ENCODE peak calls at places on chromosomes 12 and 14, in six cellular contexts. A is A549, F is endothelial cell of umbilical vein, B is K562, Q is GM12878, E is HepG2. Y is an unnamed sample.

GRCh38 chr12:120115692-120116442 is 686 bp downstream of the RAB35 start:
- DNase-seq in Q (no peak), E (peak), A (peak), F (peak), B (peak), Y (peak)

GRCh38 chr12:23006413-23006812 is 381.4 kb downstream of the ETNK1 start:
- DNase-seq in B (no peak), A (no peak), Q (no peak), E (no peak), F (no peak), Y (no peak)

GRCh38 chr12:49225551-49226166 is 36.8 kb upstream of the TUBA1A start:
- DNase-seq in F (peak), E (no peak), A (no peak), B (peak), Q (no peak), Y (peak)

GRCh38 chr12:48998497-48999353 is 450 bp downstream of the DDN start:
- DNase-seq in F (no peak), B (peak), Q (no peak), A (no peak), E (no peak), Y (peak)

GRCh38 chr14:70731447-70732239 is 77.7 kb downstream of the MAP3K9 start:
- DNase-seq in B (no peak), A (no peak), Q (no peak), F (no peak), E (no peak), Y (no peak)

GRCh38 chr14:75562048-75562447 is 16.4 kb upstream of the FLVCR2 start:
- DNase-seq in Q (no peak), B (no peak), A (no peak), E (no peak), F (no peak), Y (no peak)

GRCh38 chr12:3777206-3777809 is 24.4 kb upstream of the CRACR2A start:
- DNase-seq in A (peak), B (peak), F (peak), Q (no peak), E (peak), Y (peak)

GRCh38 chr12:100572184-100572583 is 1.3 kb upstream of the GAS2L3 start:
- DNase-seq in F (no peak), Q (no peak), B (no peak), E (no peak), A (no peak), Y (no peak)

GRCh38 chr12:10102322-10102721 is 3.5 kb upstream of the CLEC1A start:
- DNase-seq in Q (no peak), A (no peak), B (no peak), E (no peak), F (no peak), Y (no peak)

GRCh38 chr12:121026274-121027045 is 10.2 kb upstream of the C12orf43 start:
- DNase-seq in B (peak), F (no peak), E (peak), Q (no peak), A (no peak), Y (peak)

GRCh38 chr12:107986183-107986582 is 142.9 kb upstream of the WSCD2 start:
- DNase-seq in E (no peak), A (no peak), F (no peak), B (no peak), Q (no peak), Y (no peak)

GRCh38 chr12:10186299-10186698 is 7.5 kb downstream of the TMEM52B start:
- DNase-seq in E (no peak), Q (no peak), B (no peak), A (no peak), F (no peak), Y (peak)

GRCh38 chr12:92055877-92056276 is 89.8 kb downstream of the BTG1 start:
- DNase-seq in E (no peak), Q (no peak), B (no peak), A (no peak), F (no peak), Y (no peak)

GRCh38 chr12:116520225-116520624 is 39.0 kb upstream of the MAP1LC3B2 start:
- DNase-seq in Q (no peak), E (no peak), A (no peak), F (no peak), B (no peak), Y (no peak)

GRCh38 chr14:89367449-89368120 is 49.4 kb downstream of the FOXN3 start:
- DNase-seq in E (no peak), Q (no peak), B (no peak), F (no peak), A (no peak), Y (no peak)

GRCh38 chr12:7411343-7411742 is 32.6 kb downstream of the CD163L1 start:
- DNase-seq in B (no peak), F (no peak), E (no peak), Q (no peak), A (no peak), Y (peak)

GRCh38 chr14:75427482-75428229 is at the start of gene JDP2:
- DNase-seq in E (peak), A (peak), F (peak), Q (no peak), B (peak), Y (peak)

GRCh38 chr14:94288610-94289465 is 4.2 kb downstream of the SERPINA10 start:
- DNase-seq in A (no peak), B (no peak), F (no peak), Q (no peak), E (no peak), Y (no peak)

GRCh38 chr14:106872619-106873446 is 1346.5 kb downstream of the TMEM121 start:
- DNase-seq in F (no peak), A (peak), E (peak), Q (no peak), B (peak), Y (peak)

GRCh38 chr12:64392221-64392620 is 1.7 kb upstream of the C12orf56 start:
- DNase-seq in B (peak), Q (no peak), A (peak), E (no peak), F (peak), Y (peak)

GRCh38 chr12:125330645-125331341 is 265.6 kb downstream of the AACS start:
- DNase-seq in Q (no peak), A (peak), E (peak), F (peak), B (peak), Y (peak)

GRCh38 chr14:72892879-72893635 is 844 bp downstream of the DPF3 start:
- DNase-seq in A (no peak), Q (no peak), E (no peak), F (peak), B (peak), Y (peak)

GRCh38 chr12:91178139-91178561 is 4.5 kb downstream of the DCN start:
- DNase-seq in Q (no peak), F (peak), A (no peak), B (peak), E (peak), Y (peak)

GRCh38 chr14:96095581-96096476 is 56.7 kb downstream of the C14orf132 start:
- DNase-seq in E (peak), A (peak), Q (no peak), F (no peak), B (no peak), Y (no peak)

GRCh38 chr12:66196806-66197205 is 7.8 kb downstream of the IRAK3 start:
- DNase-seq in B (no peak), A (no peak), F (no peak), Q (peak), E (no peak), Y (no peak)

GRCh38 chr12:84822541-84822940 is 90.1 kb downstream of the SLC6A15 start:
- DNase-seq in F (no peak), B (no peak), A (no peak), E (no peak), Q (no peak), Y (no peak)

GRCh38 chr12:123062682-123063426 is 82.4 kb downstream of the ARL6IP4 start:
- DNase-seq in B (peak), Q (no peak), A (peak), F (peak), E (peak), Y (peak)

GRCh38 chr12:27331299-27331926 is 1.2 kb upstream of the BMAL2 start:
- DNase-seq in A (peak), B (peak), Q (peak), E (peak), F (peak), Y (peak)

GRCh38 chr12:27332407-27333310 is at the start of gene BMAL2:
- DNase-seq in A (peak), B (peak), E (peak), F (peak), Q (no peak), Y (peak)

GRCh38 chr12:27333311-27334009 is 824 bp downstream of the BMAL2 start:
- DNase-seq in Q (no peak), A (no peak), E (no peak), F (peak), B (peak), Y (peak)

GRCh38 chr12:27331927-27332324 is 710 bp upstream of the BMAL2 start:
- DNase-seq in A (no peak), Q (no peak), E (no peak), B (no peak), F (peak), Y (peak)

DNA sequence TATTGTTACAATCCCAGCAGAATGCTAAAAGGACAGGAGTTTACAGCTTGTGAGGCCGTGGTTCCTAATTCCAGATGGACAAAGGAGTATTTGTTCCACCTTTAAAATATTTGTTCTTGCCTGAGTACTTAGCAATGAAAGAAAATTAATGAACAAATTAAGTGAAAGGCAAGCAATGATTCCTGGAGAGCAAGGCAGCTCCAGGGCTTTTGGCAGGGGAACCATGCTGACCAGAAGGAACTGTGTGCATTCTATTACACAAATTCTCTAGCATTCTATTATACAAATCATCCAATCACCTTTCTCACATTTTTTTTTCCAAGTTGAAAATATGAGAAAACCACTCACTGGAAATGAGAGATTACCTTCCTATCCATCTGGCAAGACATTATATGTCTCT is 1.8 kb upstream of the BMAL2 start:
- DNase-seq in F (no peak), Q (no peak), B (no peak), A (no peak), E (no peak), Y (no peak)
- TF ChIP-seq MYC in F (no peak), Q (no peak), B (no peak), A (no peak), E (no peak), Y (no peak)

GRCh38 chr12:45232771-45233372 is 17.0 kb downstream of the ANO6 start:
- DNase-seq in F (peak), B (peak), A (peak), E (peak), Q (peak), Y (no peak)
- H3K4me3 ChIP-seq in F (no peak), B (no peak), A (peak), E (no peak), Q (peak), Y (no peak)

GRCh38 chr12:106773286-106773685 is 1.2 kb upstream of the RIC8B start:
- DNase-seq in B (peak), E (no peak), A (no peak), Q (no peak), F (no peak), Y (peak)
- TF ChIP-seq POLR2A in B (no peak), E (no peak), A (no peak), Q (no peak), F (no peak), Y (no peak)

GRCh38 chr12:132444957-132445883 is 44.7 kb upstream of the FBRSL1 start:
- DNase-seq in F (no peak), Q (no peak), E (no peak), B (no peak), A (no peak), Y (peak)

GRCh38 chr12:132444283-132444682 is 45.7 kb upstream of the FBRSL1 start:
- DNase-seq in B (no peak), A (no peak), F (no peak), Q (no peak), E (no peak), Y (no peak)

GRCh38 chr12:132447327-132447720 is 42.6 kb upstream of the FBRSL1 start:
- DNase-seq in Q (no peak), A (no peak), E (no peak), F (no peak), B (no peak), Y (no peak)

GRCh38 chr12:132446535-132447326 is 43.2 kb upstream of the FBRSL1 start:
- DNase-seq in Q (no peak), F (no peak), A (no peak), B (no peak), E (no peak), Y (no peak)

GRCh38 chr12:132445884-132446471 is 44.0 kb upstream of the FBRSL1 start:
- DNase-seq in Q (no peak), A (peak), B (peak), E (no peak), F (peak), Y (peak)
- TF ChIP-seq MYC in Q (no peak), A (no peak), B (peak), E (no peak), F (no peak), Y (peak)

DNA sequence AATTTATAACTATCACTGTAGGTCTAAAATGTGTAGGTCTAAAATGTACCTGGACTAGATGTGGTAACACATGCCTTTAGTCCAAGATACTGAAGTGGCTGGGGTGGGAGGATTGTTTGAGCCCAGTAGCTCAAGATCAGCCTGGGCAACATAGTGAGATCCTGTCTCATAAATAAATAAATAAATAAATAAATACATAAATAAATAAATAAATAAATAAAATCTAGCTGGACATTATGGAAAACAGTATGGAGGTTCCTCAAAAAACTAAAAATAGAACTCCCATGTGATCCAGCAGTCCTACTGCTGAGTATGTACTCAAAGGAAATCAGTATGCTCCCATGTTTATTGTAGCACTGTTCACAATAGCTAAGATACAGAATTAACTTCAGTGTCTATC is 24.0 kb downstream of the PDE3A start:
- DNase-seq in F (no peak), A (no peak), B (no peak), E (no peak), Q (no peak), Y (no peak)
- H3K4me3 ChIP-seq in F (no peak), A (no peak), B (no peak), E (no peak), Q (no peak), Y (no peak)

GRCh38 chr14:47102472-47102871 is 450.9 kb upstream of the RPL10L start:
- DNase-seq in F (no peak), E (no peak), B (no peak), A (no peak), Q (no peak), Y (no peak)
- TF ChIP-seq POLR2A in F (no peak), E (no peak), B (no peak), A (no peak), Q (no peak), Y (no peak)

DNA sequence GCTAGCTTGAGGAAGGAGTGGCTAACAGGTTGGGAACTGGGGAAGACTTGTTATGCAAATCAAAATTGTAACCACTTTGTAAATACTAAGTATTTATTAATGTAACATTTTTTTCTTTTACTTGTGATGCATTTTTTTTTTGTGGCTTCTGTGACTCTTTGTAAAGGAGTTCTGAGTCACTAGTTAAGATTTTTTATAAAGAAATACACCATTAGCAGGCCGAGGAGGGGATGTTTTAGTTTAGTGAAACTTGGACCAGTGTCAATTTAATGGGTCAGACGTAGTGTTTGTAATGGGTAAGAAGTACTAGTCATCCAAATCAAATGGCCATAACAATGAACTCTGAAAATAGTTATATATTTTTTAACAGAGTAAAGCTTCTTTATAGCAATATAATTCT is 43.1 kb downstream of the AKAP6 start:
- DNase-seq in A (no peak), E (no peak), B (no peak), Q (no peak), F (peak), Y (no peak)
- TF ChIP-seq MYC in A (no peak), E (no peak), B (no peak), Q (no peak), F (no peak), Y (no peak)